ENCODE peak calls at places on chromosomes 6 and 20, in ten cellular contexts. W, D, C, S, A, F, T, N, G and O are unnamed samples.

GRCh38 chr6:13617066-13617465 is 1.9 kb downstream of the NOL7 start:
- DNase-seq in W (no peak), D (no peak), C (no peak), S (no peak), A (no peak), F (no peak), T (no peak), N (no peak), G (no peak), O (no peak)

GRCh38 chr6:34919651-34920050 is 30.6 kb downstream of the ANKS1A start:
- DNase-seq in W (no peak), D (no peak), C (no peak), S (no peak), A (no peak), F (no peak), T (no peak), N (peak), G (no peak), O (no peak)

GRCh38 chr20:5612476-5613291 is 137.5 kb upstream of the SHLD1 start:
- DNase-seq in W (no peak), D (no peak), C (no peak), S (no peak), A (no peak), F (no peak), T (no peak), N (peak), G (no peak), O (peak)

GRCh38 chr20:18056174-18057105 is 1.3 kb downstream of the OVOL2 start:
- DNase-seq in W (no peak), D (no peak), C (no peak), S (no peak), A (peak), F (no peak), T (peak), N (no peak), G (no peak), O (no peak)

GRCh38 chr20:45751714-45752113 is 29.6 kb downstream of the SPINT4 start:
- DNase-seq in W (no peak), D (no peak), C (no peak), S (no peak), A (no peak), F (no peak), T (no peak), N (no peak), G (no peak), O (no peak)

GRCh38 chr20:45823949-45824835 is 2.9 kb downstream of the TNNC2 start:
- DNase-seq in W (peak), D (peak), C (peak), S (peak), A (peak), F (no peak), T (no peak), N (peak), G (no peak), O (no peak)

GRCh38 chr6:43937236-43938177 is 167.5 kb downstream of the VEGFA start:
- DNase-seq in W (no peak), D (peak), C (no peak), S (no peak), A (no peak), F (peak), T (peak), N (no peak), G (no peak), O (peak)

GRCh38 chr6:118646977-118647376 is 4.4 kb downstream of the CEP85L start:
- DNase-seq in W (no peak), D (no peak), C (no peak), S (no peak), A (no peak), F (no peak), T (no peak), N (no peak), G (no peak), O (no peak)

GRCh38 chr6:100435299-100435698 is 29.4 kb downstream of the SIM1 start:
- DNase-seq in W (no peak), D (no peak), C (no peak), S (no peak), A (peak), F (no peak), T (no peak), N (no peak), G (peak), O (no peak)

GRCh38 chr20:38177201-38177600 is 12.1 kb upstream of the TGM2 start:
- DNase-seq in W (no peak), D (no peak), C (no peak), S (no peak), A (no peak), F (no peak), T (no peak), N (no peak), G (no peak), O (no peak)

GRCh38 chr20:63706027-63706695 is 1.6 kb downstream of the ARFRP1 start:
- DNase-seq in W (peak), D (peak), C (no peak), S (no peak), A (no peak), F (peak), T (peak), N (no peak), G (no peak), O (no peak)

GRCh38 chr6:16684195-16684689 is 77.0 kb downstream of the ATXN1 start:
- DNase-seq in W (no peak), D (no peak), C (no peak), S (no peak), A (no peak), F (no peak), T (no peak), N (no peak), G (no peak), O (no peak)

GRCh38 chr6:145534986-145535385 is 200.3 kb downstream of the EPM2A start:
- DNase-seq in W (no peak), D (no peak), C (no peak), S (no peak), A (no peak), F (no peak), T (no peak), N (no peak), G (no peak), O (no peak)

GRCh38 chr20:44154521-44155001 is 32.4 kb downstream of the JPH2 start:
- DNase-seq in W (no peak), D (no peak), C (no peak), S (no peak), A (peak), F (peak), T (peak), N (no peak), G (no peak), O (no peak)

GRCh38 chr6:54847799-54848597 is 1.4 kb downstream of the FAM83B start:
- DNase-seq in W (no peak), D (no peak), C (no peak), S (no peak), A (peak), F (no peak), T (no peak), N (peak), G (peak), O (no peak)

GRCh38 chr20:57792386-57793095 is 82.7 kb upstream of the PMEPA1 start:
- DNase-seq in W (no peak), D (peak), C (no peak), S (no peak), A (no peak), F (no peak), T (no peak), N (no peak), G (no peak), O (no peak)

GRCh38 chr20:46282669-46283068 is 25.6 kb downstream of the CDH22 start:
- DNase-seq in W (no peak), D (no peak), C (no peak), S (no peak), A (no peak), F (no peak), T (no peak), N (no peak), G (no peak), O (no peak)

GRCh38 chr6:90934081-90934480 is 347.2 kb upstream of the MAP3K7 start:
- DNase-seq in W (no peak), D (no peak), C (no peak), S (no peak), A (no peak), F (no peak), T (no peak), N (no peak), G (no peak), O (no peak)

GRCh38 chr6:28769626-28770402 is 154.0 kb downstream of the TRIM27 start:
- DNase-seq in W (no peak), D (no peak), C (no peak), S (no peak), A (peak), F (no peak), T (no peak), N (peak), G (no peak), O (no peak)

GRCh38 chr6:114121913-114122662 is 151.1 kb upstream of the HDAC2 start:
- DNase-seq in W (no peak), D (no peak), C (no peak), S (no peak), A (no peak), F (no peak), T (no peak), N (no peak), G (no peak), O (no peak)

GRCh38 chr6:36436466-36436865 is 6.2 kb downstream of the PXT1 start:
- DNase-seq in W (no peak), D (no peak), C (no peak), S (no peak), A (no peak), F (no peak), T (no peak), N (peak), G (no peak), O (no peak)

GRCh38 chr6:149080511-149080910 is 237.0 kb upstream of the TAB2 start:
- DNase-seq in W (no peak), D (no peak), C (no peak), S (no peak), A (no peak), F (no peak), T (no peak), N (peak), G (no peak), O (no peak)

GRCh38 chr6:25318589-25318988 is 39.4 kb downstream of the CARMIL1 start:
- DNase-seq in W (no peak), D (peak), C (no peak), S (no peak), A (no peak), F (peak), T (no peak), N (no peak), G (no peak), O (no peak)

GRCh38 chr6:32084780-32085179 is 24.4 kb downstream of the TNXB start:
- DNase-seq in W (no peak), D (no peak), C (no peak), S (no peak), A (no peak), F (no peak), T (no peak), N (no peak), G (no peak), O (no peak)

GRCh38 chr20:61644387-61645076 is 392.5 kb downstream of the CDH4 start:
- DNase-seq in W (no peak), D (no peak), C (no peak), S (peak), A (no peak), F (no peak), T (no peak), N (no peak), G (no peak), O (no peak)

GRCh38 chr6:96468681-96469224 is 52.9 kb upstream of the UFL1 start:
- DNase-seq in W (no peak), D (no peak), C (no peak), S (no peak), A (no peak), F (no peak), T (no peak), N (no peak), G (no peak), O (no peak)

GRCh38 chr6:120198033-120198432 is 848.5 kb upstream of the MAN1A1 start:
- DNase-seq in W (no peak), D (no peak), C (no peak), S (no peak), A (no peak), F (no peak), T (no peak), N (peak), G (no peak), O (no peak)

GRCh38 chr6:44058617-44059358 is 68.5 kb downstream of the MRPL14 start:
- DNase-seq in W (no peak), D (peak), C (peak), S (no peak), A (peak), F (peak), T (peak), N (peak), G (peak), O (no peak)

GRCh38 chr6:145427232-145427631 is 308.1 kb downstream of the EPM2A start:
- DNase-seq in W (no peak), D (no peak), C (no peak), S (no peak), A (no peak), F (no peak), T (no peak), N (no peak), G (no peak), O (no peak)

GRCh38 chr20:58893355-58894151 is 41.0 kb downstream of the GNAS start:
- DNase-seq in W (no peak), D (no peak), C (no peak), S (no peak), A (no peak), F (no peak), T (no peak), N (no peak), G (no peak), O (peak)

DNA sequence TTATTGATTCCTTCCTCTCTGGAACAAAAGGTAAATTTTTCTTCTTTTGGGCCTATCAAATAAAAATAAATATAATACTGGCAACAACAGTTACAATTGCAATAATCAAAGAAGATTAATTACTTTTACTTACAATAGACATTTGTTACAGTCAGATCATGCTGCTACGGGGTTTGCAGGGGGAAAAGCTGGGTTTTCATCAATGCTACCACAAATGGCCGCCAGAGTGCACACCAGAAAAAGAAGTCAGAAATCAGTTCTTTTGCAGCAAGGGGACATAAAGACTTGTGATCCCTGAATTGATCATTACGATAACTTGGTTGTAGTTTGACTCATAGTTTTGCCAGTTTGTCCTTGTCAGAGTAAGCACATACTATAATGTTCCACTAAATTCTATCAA is 714.5 kb upstream of the EYS start:
- DNase-seq in W (no peak), D (no peak), C (no peak), S (no peak), A (no peak), F (no peak), T (no peak), N (no peak), G (no peak), O (no peak)
- TF ChIP-seq CTCF in W (peak), D (no peak), C (no peak), S (no peak), A (peak), F (no peak), T (no peak), N (no peak), G (no peak), O (peak)

GRCh38 chr6:69181964-69182363 is 546.9 kb downstream of the ADGRB3 start:
- DNase-seq in W (no peak), D (no peak), C (no peak), S (no peak), A (no peak), F (no peak), T (no peak), N (no peak), G (no peak), O (no peak)

GRCh38 chr6:69180361-69181067 is 545.4 kb downstream of the ADGRB3 start:
- DNase-seq in W (no peak), D (no peak), C (no peak), S (no peak), A (no peak), F (no peak), T (no peak), N (no peak), G (no peak), O (no peak)

GRCh38 chr6:69185276-69185675 is 550.2 kb downstream of the ADGRB3 start:
- DNase-seq in W (no peak), D (no peak), C (no peak), S (no peak), A (no peak), F (no peak), T (no peak), N (no peak), G (no peak), O (no peak)

DNA sequence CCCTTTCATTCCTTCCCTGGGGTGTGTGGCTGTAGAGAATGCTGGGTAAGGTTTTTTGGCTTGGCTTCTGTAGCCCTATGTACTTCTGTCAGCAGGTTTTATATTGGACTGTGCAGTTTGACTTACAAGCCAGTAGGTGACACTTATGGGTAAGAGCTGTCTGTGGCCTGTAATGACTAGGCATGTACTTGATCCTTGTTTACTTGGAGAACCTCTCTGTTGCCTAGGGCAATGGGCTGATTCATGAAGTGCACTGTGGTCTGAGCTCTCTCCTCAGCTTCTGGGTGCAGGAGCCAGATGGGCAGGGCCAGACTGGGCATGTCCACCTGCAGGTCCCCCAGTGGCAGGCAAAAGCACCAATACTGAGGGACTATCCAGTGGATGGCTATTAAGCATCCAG is 544.6 kb downstream of the ADGRB3 start:
- DNase-seq in W (no peak), D (no peak), C (no peak), S (no peak), A (no peak), F (no peak), T (no peak), N (no peak), G (no peak), O (no peak)
- TF ChIP-seq CTCF in W (no peak), D (no peak), C (no peak), S (no peak), A (no peak), F (no peak), T (no peak), N (no peak), G (no peak), O (no peak)

DNA sequence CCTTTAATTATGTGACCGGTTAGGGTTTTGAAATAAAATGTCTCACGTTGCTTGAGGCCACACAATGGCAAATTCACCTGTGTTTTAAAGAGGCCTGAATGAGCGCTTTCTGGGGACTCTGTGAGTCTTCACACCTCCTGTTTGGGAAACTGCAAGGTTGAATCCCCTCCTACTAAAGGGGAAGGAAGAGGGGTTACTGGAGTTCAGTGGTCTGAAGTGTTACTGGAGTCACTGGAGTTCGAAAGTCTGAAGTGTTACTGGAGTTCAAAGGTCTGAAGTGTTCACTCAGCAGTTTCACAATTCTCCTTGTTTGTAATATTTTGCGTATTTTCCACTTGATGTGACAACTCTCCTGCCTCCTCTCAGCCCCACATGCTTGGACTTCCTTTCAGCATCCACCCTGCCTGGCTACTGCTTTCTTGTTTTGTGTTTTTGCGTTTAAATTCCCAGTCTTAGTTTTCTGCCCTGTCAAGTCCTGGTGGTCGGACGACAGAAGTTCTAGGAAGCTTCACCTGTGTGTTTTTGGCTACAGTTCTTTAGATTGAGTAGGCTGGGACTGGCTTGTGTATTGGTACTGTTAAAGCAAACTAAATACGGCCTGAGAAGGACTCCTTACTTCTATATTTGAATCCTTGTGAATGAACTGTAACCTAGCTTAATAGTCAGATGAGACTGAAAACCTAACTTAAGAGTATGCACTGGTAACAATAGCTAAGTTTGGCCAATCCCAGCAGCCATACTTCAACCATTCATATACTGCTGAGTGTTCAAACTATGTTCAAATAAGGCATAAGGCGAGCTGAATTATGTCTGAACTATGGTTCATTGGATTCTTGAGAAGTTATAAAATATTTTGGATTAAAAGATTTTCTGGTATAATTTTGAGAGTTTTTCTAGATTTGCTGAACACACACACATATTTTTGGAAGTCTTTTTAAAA is 2.0 kb downstream of the SMPDL3A start:
- DNase-seq in W (no peak), D (no peak), C (no peak), S (no peak), A (no peak), F (no peak), T (no peak), N (no peak), G (no peak), O (no peak)
- TF ChIP-seq CTCF in W (no peak), D (no peak), C (no peak), S (no peak), A (no peak), F (no peak), T (no peak), N (no peak), G (no peak), O (no peak)

GRCh38 chr6:80316655-80317332 is 210.3 kb downstream of the BCKDHB start:
- DNase-seq in W (no peak), D (no peak), C (no peak), S (no peak), A (no peak), F (no peak), T (no peak), N (peak), G (no peak), O (no peak)
- TF ChIP-seq CTCF in W (no peak), D (no peak), C (no peak), S (no peak), A (no peak), F (no peak), T (no peak), N (peak), G (no peak), O (peak)

GRCh38 chr6:109025639-109026038 is 69.0 kb downstream of the SESN1 start:
- DNase-seq in W (no peak), D (no peak), C (no peak), S (no peak), A (no peak), F (no peak), T (no peak), N (no peak), G (no peak), O (no peak)

GRCh38 chr6:109023348-109023925 is 71.2 kb downstream of the SESN1 start:
- DNase-seq in W (no peak), D (no peak), C (no peak), S (no peak), A (no peak), F (no peak), T (no peak), N (no peak), G (no peak), O (no peak)

GRCh38 chr6:109021870-109022269 is 72.8 kb downstream of the SESN1 start:
- DNase-seq in W (no peak), D (no peak), C (no peak), S (no peak), A (no peak), F (no peak), T (no peak), N (no peak), G (no peak), O (no peak)

GRCh38 chr6:109024368-109024767 is 70.3 kb downstream of the SESN1 start:
- DNase-seq in W (no peak), D (no peak), C (no peak), S (no peak), A (no peak), F (no peak), T (no peak), N (peak), G (no peak), O (no peak)

GRCh38 chr6:109024784-109025183 is 69.9 kb downstream of the SESN1 start:
- DNase-seq in W (no peak), D (peak), C (peak), S (no peak), A (no peak), F (no peak), T (no peak), N (peak), G (no peak), O (no peak)
- TF ChIP-seq CTCF in W (no peak), D (peak), C (no peak), S (no peak), A (no peak), F (no peak), T (no peak), N (peak), G (no peak), O (no peak)